ENCODE peak calls at places on chromosomes 16 and 17, in five cellular contexts. One of them, this sample, is unnamed. For H3K36me3, the result is how much of the 10 kb centered on the place peaks cover.

GRCh38 chr17:44558349-44559287 is 1.3 kb downstream of the FZD2 start:
- DNase-seq in neuronal stem cell: no peak
- DNase-seq in colonic mucosa: no peak
- DNase-seq in psoas muscle: no peak
- DNase-seq in heart left ventricle: no peak
- DNase-seq in this sample: peak

GRCh38 chr16:75065149-75065807 is 51.3 kb downstream of the LDHD start:
- DNase-seq in psoas muscle: no peak
- DNase-seq in colonic mucosa: peak
- DNase-seq in heart left ventricle: no peak
- DNase-seq in neuronal stem cell: no peak
- DNase-seq in this sample: no peak

GRCh38 chr17:15981646-15982580 is 17.6 kb downstream of the ZSWIM7 start:
- DNase-seq in heart left ventricle: no peak
- DNase-seq in neuronal stem cell: no peak
- DNase-seq in colonic mucosa: no peak
- DNase-seq in psoas muscle: no peak
- DNase-seq in this sample: peak

GRCh38 chr16:14302399-14303181 is 231.5 kb downstream of the MRTFB start:
- DNase-seq in psoas muscle: peak
- DNase-seq in heart left ventricle: no peak
- DNase-seq in neuronal stem cell: no peak
- DNase-seq in colonic mucosa: no peak
- DNase-seq in this sample: peak

GRCh38 chr16:67202426-67202825 is 3.5 kb downstream of the ELMO3 start:
- DNase-seq in heart left ventricle: no peak
- DNase-seq in neuronal stem cell: no peak
- DNase-seq in psoas muscle: no peak
- DNase-seq in colonic mucosa: no peak
- DNase-seq in this sample: peak

GRCh38 chr17:9051561-9051960 is 30.3 kb downstream of the NTN1 start:
- DNase-seq in psoas muscle: no peak
- DNase-seq in neuronal stem cell: no peak
- DNase-seq in colonic mucosa: no peak
- DNase-seq in heart left ventricle: no peak
- DNase-seq in this sample: no peak

GRCh38 chr17:49063652-49064051 is 66.5 kb downstream of the IGF2BP1 start:
- DNase-seq in heart left ventricle: no peak
- DNase-seq in psoas muscle: no peak
- DNase-seq in neuronal stem cell: no peak
- DNase-seq in colonic mucosa: no peak
- DNase-seq in this sample: no peak

GRCh38 chr17:82269882-82270500 is 3.5 kb downstream of the CSNK1D start:
- DNase-seq in colonic mucosa: no peak
- DNase-seq in psoas muscle: no peak
- DNase-seq in neuronal stem cell: no peak
- DNase-seq in heart left ventricle: no peak
- DNase-seq in this sample: no peak

GRCh38 chr16:22264786-22265185 is 32.4 kb upstream of the POLR3E start:
- DNase-seq in psoas muscle: no peak
- DNase-seq in neuronal stem cell: no peak
- DNase-seq in heart left ventricle: no peak
- DNase-seq in colonic mucosa: no peak
- DNase-seq in this sample: peak

GRCh38 chr17:64320613-64321553 is 57.8 kb upstream of the TEX2 start:
- DNase-seq in colonic mucosa: peak
- DNase-seq in neuronal stem cell: peak
- DNase-seq in psoas muscle: peak
- DNase-seq in heart left ventricle: peak
- DNase-seq in this sample: peak

GRCh38 chr17:45757431-45758218 is 26.5 kb upstream of the CRHR1 start:
- DNase-seq in psoas muscle: no peak
- DNase-seq in neuronal stem cell: no peak
- DNase-seq in heart left ventricle: no peak
- DNase-seq in colonic mucosa: no peak
- DNase-seq in this sample: no peak

GRCh38 chr16:2874584-2875362 is 8.2 kb upstream of the FLYWCH2 start:
- DNase-seq in colonic mucosa: peak
- DNase-seq in heart left ventricle: peak
- DNase-seq in neuronal stem cell: peak
- DNase-seq in psoas muscle: peak
- DNase-seq in this sample: peak

GRCh38 chr16:65229191-65229662 is 107.4 kb upstream of the CDH11 start:
- DNase-seq in neuronal stem cell: no peak
- DNase-seq in psoas muscle: no peak
- DNase-seq in heart left ventricle: no peak
- DNase-seq in colonic mucosa: no peak
- DNase-seq in this sample: no peak

GRCh38 chr16:76910931-76911330 is 280.1 kb upstream of the MON1B start:
- DNase-seq in neuronal stem cell: no peak
- DNase-seq in psoas muscle: no peak
- DNase-seq in colonic mucosa: no peak
- DNase-seq in heart left ventricle: no peak
- DNase-seq in this sample: peak

GRCh38 chr16:85349413-85350145 is 237.3 kb upstream of the CIBAR2 start:
- DNase-seq in psoas muscle: no peak
- DNase-seq in colonic mucosa: no peak
- DNase-seq in neuronal stem cell: no peak
- DNase-seq in heart left ventricle: no peak
- DNase-seq in this sample: no peak

GRCh38 chr17:80858301-80859003 is 133.2 kb upstream of the CHMP6 start:
- DNase-seq in heart left ventricle: no peak
- DNase-seq in colonic mucosa: no peak
- DNase-seq in neuronal stem cell: no peak
- DNase-seq in psoas muscle: peak
- DNase-seq in this sample: peak

GRCh38 chr17:40550608-40551007 is 14.7 kb downstream of the CCR7 start:
- DNase-seq in neuronal stem cell: no peak
- DNase-seq in heart left ventricle: peak
- DNase-seq in psoas muscle: peak
- DNase-seq in colonic mucosa: peak
- DNase-seq in this sample: peak

GRCh38 chr17:19748807-19749193 is 702 bp upstream of the ALDH3A1 start:
- DNase-seq in neuronal stem cell: no peak
- DNase-seq in colonic mucosa: no peak
- DNase-seq in heart left ventricle: no peak
- DNase-seq in psoas muscle: no peak
- DNase-seq in this sample: no peak

GRCh38 chr17:79280822-79281572 is 206.4 kb downstream of the ENGASE start:
- DNase-seq in psoas muscle: no peak
- DNase-seq in colonic mucosa: no peak
- DNase-seq in heart left ventricle: no peak
- DNase-seq in neuronal stem cell: no peak
- DNase-seq in this sample: peak

GRCh38 chr16:75048546-75048945 is 49.7 kb downstream of the ZNRF1 start:
- DNase-seq in neuronal stem cell: no peak
- DNase-seq in heart left ventricle: peak
- DNase-seq in psoas muscle: no peak
- DNase-seq in colonic mucosa: no peak
- DNase-seq in this sample: peak

GRCh38 chr17:80175411-80175810 is 5.6 kb downstream of the CARD14 start:
- DNase-seq in colonic mucosa: no peak
- DNase-seq in heart left ventricle: no peak
- DNase-seq in psoas muscle: no peak
- DNase-seq in neuronal stem cell: peak
- DNase-seq in this sample: peak

GRCh38 chr17:44628234-44629188 is 27.8 kb upstream of the MEIOC start:
- DNase-seq in heart left ventricle: peak
- DNase-seq in neuronal stem cell: peak
- DNase-seq in psoas muscle: peak
- DNase-seq in colonic mucosa: peak
- DNase-seq in this sample: no peak

GRCh38 chr17:5581655-5582054 is 2.7 kb downstream of the NLRP1 start:
- DNase-seq in neuronal stem cell: no peak
- DNase-seq in colonic mucosa: no peak
- DNase-seq in heart left ventricle: no peak
- DNase-seq in psoas muscle: no peak
- DNase-seq in this sample: no peak

GRCh38 chr17:68906638-68907037 is 48.6 kb downstream of the ABCA8 start:
- DNase-seq in colonic mucosa: no peak
- DNase-seq in neuronal stem cell: no peak
- DNase-seq in heart left ventricle: no peak
- DNase-seq in psoas muscle: no peak
- DNase-seq in this sample: no peak

GRCh38 chr17:35489944-35490343 is 41.4 kb upstream of the SLFN13 start:
- DNase-seq in heart left ventricle: no peak
- DNase-seq in neuronal stem cell: no peak
- DNase-seq in psoas muscle: no peak
- DNase-seq in colonic mucosa: no peak
- DNase-seq in this sample: peak

GRCh38 chr17:80815151-80815561 is 176.5 kb upstream of the CHMP6 start:
- DNase-seq in psoas muscle: peak
- DNase-seq in colonic mucosa: no peak
- DNase-seq in neuronal stem cell: no peak
- DNase-seq in heart left ventricle: no peak
- DNase-seq in this sample: no peak

GRCh38 chr17:31369266-31369665 is 22.2 kb upstream of the RAB11FIP4 start:
- DNase-seq in heart left ventricle: no peak
- DNase-seq in colonic mucosa: no peak
- DNase-seq in psoas muscle: no peak
- DNase-seq in neuronal stem cell: no peak
- DNase-seq in this sample: no peak

DNA sequence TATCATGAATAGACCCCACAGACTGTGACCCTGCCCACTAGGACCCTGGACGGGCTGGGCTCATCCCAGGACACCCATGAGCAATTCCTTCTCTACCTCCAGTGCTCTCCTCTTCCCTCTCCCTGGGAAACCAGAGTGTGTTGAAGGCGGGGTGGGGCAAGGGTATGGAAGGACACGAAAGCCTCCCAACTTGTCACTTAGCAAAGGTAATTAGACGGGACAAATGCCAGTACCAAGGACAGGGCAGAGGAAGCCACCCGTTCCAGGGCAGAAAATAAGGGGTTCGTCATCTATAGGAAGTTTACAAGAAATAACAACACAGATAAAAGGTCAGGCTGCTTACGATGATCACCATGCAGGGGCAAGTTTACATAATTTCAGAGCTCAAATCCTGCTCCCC is 4.9 kb upstream of the EPX start:
- DNase-seq in colonic mucosa: no peak
- DNase-seq in heart left ventricle: no peak
- DNase-seq in psoas muscle: no peak
- DNase-seq in neuronal stem cell: no peak
- DNase-seq in this sample: no peak
- H3K36me3 ChIP-seq in colonic mucosa: under half
- H3K36me3 ChIP-seq in heart left ventricle: under half
- H3K36me3 ChIP-seq in psoas muscle: under half
- H3K36me3 ChIP-seq in neuronal stem cell: under half
- H3K36me3 ChIP-seq in this sample: under half

GRCh38 chr16:70481929-70482536 is 27.6 kb downstream of the FCSK start:
- DNase-seq in psoas muscle: no peak
- DNase-seq in heart left ventricle: no peak
- DNase-seq in colonic mucosa: no peak
- DNase-seq in neuronal stem cell: no peak
- DNase-seq in this sample: peak

GRCh38 chr16:70480127-70481105 is 26.0 kb downstream of the FCSK start:
- DNase-seq in colonic mucosa: no peak
- DNase-seq in heart left ventricle: no peak
- DNase-seq in psoas muscle: no peak
- DNase-seq in neuronal stem cell: no peak
- DNase-seq in this sample: peak

GRCh38 chr16:70483426-70483825 is 29.0 kb downstream of the FCSK start:
- DNase-seq in neuronal stem cell: no peak
- DNase-seq in psoas muscle: no peak
- DNase-seq in heart left ventricle: no peak
- DNase-seq in colonic mucosa: no peak
- DNase-seq in this sample: no peak

GRCh38 chr16:70482624-70483023 is 28.2 kb downstream of the FCSK start:
- DNase-seq in heart left ventricle: no peak
- DNase-seq in colonic mucosa: no peak
- DNase-seq in neuronal stem cell: no peak
- DNase-seq in psoas muscle: no peak
- DNase-seq in this sample: no peak

GRCh38 chr16:70484867-70485266 is 30.5 kb downstream of the FCSK start:
- DNase-seq in heart left ventricle: no peak
- DNase-seq in colonic mucosa: no peak
- DNase-seq in psoas muscle: no peak
- DNase-seq in neuronal stem cell: no peak
- DNase-seq in this sample: no peak
- H3K36me3 ChIP-seq in heart left ventricle: half or more
- H3K36me3 ChIP-seq in colonic mucosa: under half
- H3K36me3 ChIP-seq in psoas muscle: half or more
- H3K36me3 ChIP-seq in neuronal stem cell: half or more
- H3K36me3 ChIP-seq in this sample: under half

GRCh38 chr17:72954595-72954994 is 137.9 kb downstream of the SLC39A11 start:
- DNase-seq in heart left ventricle: no peak
- DNase-seq in psoas muscle: no peak
- DNase-seq in colonic mucosa: no peak
- DNase-seq in neuronal stem cell: no peak
- DNase-seq in this sample: no peak
- H3K36me3 ChIP-seq in heart left ventricle: under half
- H3K36me3 ChIP-seq in psoas muscle: under half
- H3K36me3 ChIP-seq in colonic mucosa: under half
- H3K36me3 ChIP-seq in neuronal stem cell: under half
- H3K36me3 ChIP-seq in this sample: under half

GRCh38 chr16:11750056-11750455 is 7.4 kb upstream of the TXNDC11 start:
- DNase-seq in neuronal stem cell: no peak
- DNase-seq in colonic mucosa: peak
- DNase-seq in psoas muscle: no peak
- DNase-seq in heart left ventricle: no peak
- DNase-seq in this sample: no peak
- H3K36me3 ChIP-seq in neuronal stem cell: half or more
- H3K36me3 ChIP-seq in colonic mucosa: under half
- H3K36me3 ChIP-seq in psoas muscle: half or more
- H3K36me3 ChIP-seq in heart left ventricle: half or more
- H3K36me3 ChIP-seq in this sample: half or more

GRCh38 chr16:4452674-4453073 is 21.8 kb downstream of the NMRAL1 start:
- DNase-seq in heart left ventricle: no peak
- DNase-seq in neuronal stem cell: no peak
- DNase-seq in psoas muscle: no peak
- DNase-seq in colonic mucosa: no peak
- DNase-seq in this sample: no peak
- H3K36me3 ChIP-seq in heart left ventricle: half or more
- H3K36me3 ChIP-seq in neuronal stem cell: half or more
- H3K36me3 ChIP-seq in psoas muscle: half or more
- H3K36me3 ChIP-seq in colonic mucosa: under half
- H3K36me3 ChIP-seq in this sample: half or more

DNA sequence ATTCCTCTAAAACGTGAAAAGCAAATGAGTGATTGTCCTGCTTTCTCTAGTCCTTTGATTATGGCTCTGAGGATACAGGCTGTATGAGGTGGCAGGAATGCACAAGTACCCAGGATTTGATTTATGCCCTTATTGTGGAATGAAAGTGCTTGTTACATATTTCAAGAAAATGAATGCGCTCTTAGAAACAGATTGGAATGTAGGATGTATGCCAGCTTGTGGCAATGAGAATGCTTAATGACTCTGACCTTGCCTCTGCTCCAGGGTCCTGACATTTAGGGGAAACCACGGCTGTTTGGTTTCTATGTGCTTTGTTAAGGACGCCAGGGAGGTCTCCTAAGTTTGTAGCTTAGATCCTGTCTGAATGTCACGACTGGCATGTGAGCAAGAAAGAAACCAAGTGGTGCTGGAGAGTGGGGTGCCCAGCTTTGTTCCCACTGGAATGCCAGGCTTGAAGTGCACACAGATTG is 22.0 kb downstream of the PRCD start:
- DNase-seq in heart left ventricle: no peak
- DNase-seq in colonic mucosa: no peak
- DNase-seq in neuronal stem cell: no peak
- DNase-seq in psoas muscle: no peak
- DNase-seq in this sample: peak
- H3K36me3 ChIP-seq in heart left ventricle: under half
- H3K36me3 ChIP-seq in colonic mucosa: under half
- H3K36me3 ChIP-seq in neuronal stem cell: half or more
- H3K36me3 ChIP-seq in psoas muscle: half or more
- H3K36me3 ChIP-seq in this sample: under half

GRCh38 chr16:58713742-58714141 is 20.4 kb downstream of the GOT2 start:
- DNase-seq in colonic mucosa: no peak
- DNase-seq in psoas muscle: no peak
- DNase-seq in heart left ventricle: no peak
- DNase-seq in neuronal stem cell: no peak
- DNase-seq in this sample: no peak
- H3K36me3 ChIP-seq in colonic mucosa: under half
- H3K36me3 ChIP-seq in psoas muscle: half or more
- H3K36me3 ChIP-seq in heart left ventricle: half or more
- H3K36me3 ChIP-seq in neuronal stem cell: half or more
- H3K36me3 ChIP-seq in this sample: half or more

This sample was measured in osteoblast.